ENCODE peak calls at places on chromosome 5, in seven cellular contexts. R, W, L, V, B, O and H are unnamed samples.

GRCh38 chr5:124655943-124656459 is 90.4 kb downstream of the ZNF608 start:
- DNase-seq in L (peak), V (no peak), W (no peak), R (peak), B (no peak), O (no peak), H (no peak)

GRCh38 chr5:79229357-79230174 is 6.4 kb upstream of the JMY start:
- DNase-seq in B (peak), O (no peak), V (peak), R (no peak), L (no peak), W (no peak), H (no peak)

GRCh38 chr5:75331-76320 is 16.3 kb upstream of the PLEKHG4B start:
- DNase-seq in B (no peak), W (no peak), V (no peak), R (no peak), O (no peak), L (no peak), H (no peak)

GRCh38 chr5:95375591-95375990 is 15.6 kb upstream of the FAM81B start:
- DNase-seq in B (no peak), R (no peak), L (no peak), V (no peak), O (no peak), W (no peak), H (no peak)

GRCh38 chr5:87109749-87110148 is 157.9 kb upstream of the RASA1 start:
- DNase-seq in R (no peak), B (no peak), W (no peak), O (no peak), V (no peak), L (no peak), H (no peak)

GRCh38 chr5:168891175-168891812 is 312.1 kb upstream of the PANK3 start:
- DNase-seq in O (no peak), B (no peak), L (no peak), W (no peak), R (no peak), V (no peak), H (no peak)

GRCh38 chr5:41156739-41157138 is 56.6 kb downstream of the C6 start:
- DNase-seq in O (no peak), W (no peak), R (no peak), V (no peak), L (no peak), B (no peak), H (no peak)

GRCh38 chr5:33180900-33181299 is 259.9 kb upstream of the TARS1 start:
- DNase-seq in W (no peak), R (peak), L (no peak), B (no peak), O (no peak), V (no peak), H (no peak)

GRCh38 chr5:140189977-140190867 is 15.2 kb downstream of the CYSTM1 start:
- DNase-seq in O (no peak), R (no peak), V (no peak), W (no peak), B (no peak), L (no peak), H (no peak)

GRCh38 chr5:55176176-55176818 is 3.3 kb upstream of the CDC20B start:
- DNase-seq in R (peak), L (peak), W (peak), V (no peak), O (peak), B (no peak), H (peak)

GRCh38 chr5:175494271-175495183 is 16.2 kb downstream of the SFXN1 start:
- DNase-seq in B (no peak), W (no peak), V (no peak), R (no peak), O (no peak), L (no peak), H (no peak)

GRCh38 chr5:31415009-31415923 is 116.6 kb downstream of the DROSHA start:
- DNase-seq in L (no peak), V (no peak), R (peak), O (no peak), B (no peak), W (no peak), H (no peak)

GRCh38 chr5:43121565-43122484 is 1.1 kb downstream of the ZNF131 start:
- DNase-seq in R (peak), B (peak), V (no peak), W (no peak), O (no peak), L (no peak), H (peak)

GRCh38 chr5:138603521-138603920 is 28.3 kb upstream of the HSPA9 start:
- DNase-seq in B (no peak), O (peak), L (no peak), W (no peak), V (no peak), R (no peak), H (no peak)

GRCh38 chr5:1797109-1797800 is 2.4 kb downstream of the MRPL36 start:
- DNase-seq in O (no peak), R (no peak), W (no peak), B (no peak), V (no peak), L (no peak), H (no peak)

GRCh38 chr5:159097461-159098284 is 2.0 kb downstream of the EBF1 start:
- DNase-seq in V (no peak), B (no peak), O (no peak), R (peak), W (peak), L (peak), H (no peak)

GRCh38 chr5:122019936-122020590 is 58.0 kb downstream of the LOX start:
- DNase-seq in W (no peak), L (no peak), O (no peak), B (no peak), V (no peak), R (no peak), H (no peak)

GRCh38 chr5:1761453-1761755 is 38.2 kb downstream of the MRPL36 start:
- DNase-seq in O (no peak), V (no peak), B (no peak), L (no peak), W (no peak), R (no peak), H (no peak)

GRCh38 chr5:158639876-158640570 is 459.7 kb downstream of the EBF1 start:
- DNase-seq in R (no peak), V (no peak), O (no peak), B (no peak), L (no peak), W (no peak), H (no peak)

GRCh38 chr5:132471006-132471907 is 19.3 kb downstream of the IRF1 start:
- DNase-seq in W (no peak), B (peak), O (no peak), R (no peak), L (no peak), V (no peak), H (no peak)

GRCh38 chr5:57650360-57651069 is 167.9 kb upstream of the ACTBL2 start:
- DNase-seq in V (no peak), W (no peak), R (peak), O (no peak), B (peak), L (peak), H (no peak)

GRCh38 chr5:58496488-58496887 is 5.3 kb downstream of the GAPT start:
- DNase-seq in R (no peak), V (no peak), O (no peak), B (no peak), W (no peak), L (no peak), H (no peak)

GRCh38 chr5:15260347-15261278 is 239.4 kb upstream of the FBXL7 start:
- DNase-seq in W (no peak), B (no peak), R (no peak), V (no peak), L (no peak), O (no peak), H (no peak)

GRCh38 chr5:138975098-138975847 is 100.1 kb upstream of the LRRTM2 start:
- DNase-seq in L (no peak), B (no peak), W (peak), V (no peak), O (no peak), R (peak), H (no peak)

GRCh38 chr5:143041972-143042770 is 272.0 kb downstream of the ARHGAP26 start:
- DNase-seq in W (no peak), V (no peak), B (no peak), O (no peak), L (no peak), R (no peak), H (no peak)

GRCh38 chr5:91318727-91319126 is 64.4 kb downstream of the ARRDC3 start:
- DNase-seq in W (no peak), R (no peak), V (no peak), L (no peak), B (peak), O (no peak), H (no peak)

GRCh38 chr5:180155331-180155881 is 53.6 kb downstream of the RASGEF1C start:
- DNase-seq in V (no peak), R (no peak), W (no peak), L (no peak), O (no peak), B (no peak), H (no peak)

GRCh38 chr5:143737073-143737472 is 74.9 kb upstream of the HMHB1 start:
- DNase-seq in W (no peak), L (no peak), R (no peak), O (no peak), V (no peak), B (no peak), H (no peak)

GRCh38 chr5:67058998-67059746 is 137.4 kb downstream of the CD180 start:
- DNase-seq in V (no peak), L (no peak), R (no peak), B (no peak), O (no peak), W (no peak), H (no peak)

GRCh38 chr5:147310059-147310704 is 75.4 kb downstream of the STK32A start:
- DNase-seq in W (peak), L (no peak), O (no peak), B (no peak), R (peak), V (no peak), H (no peak)

GRCh38 chr5:31157719-31158118 is 35.8 kb upstream of the CDH6 start:
- DNase-seq in R (no peak), V (no peak), L (no peak), W (no peak), O (no peak), B (no peak), H (no peak)

GRCh38 chr5:109645591-109646236 is 44.0 kb upstream of the MAN2A1 start:
- DNase-seq in V (no peak), O (no peak), R (no peak), L (no peak), W (no peak), B (no peak), H (no peak)

GRCh38 chr5:59079622-59080620 is 497.0 kb downstream of the RAB3C start:
- DNase-seq in V (no peak), L (no peak), B (no peak), O (no peak), W (no peak), R (peak), H (no peak)

GRCh38 chr5:41176952-41177351 is 36.4 kb downstream of the C6 start:
- DNase-seq in B (no peak), O (no peak), V (no peak), R (no peak), L (no peak), W (no peak), H (no peak)

GRCh38 chr5:157546456-157547100 is 29.0 kb downstream of the ADAM19 start:
- DNase-seq in R (no peak), L (no peak), V (no peak), O (no peak), W (peak), B (no peak), H (no peak)

GRCh38 chr5:137843676-137844284 is 23.9 kb upstream of the MYOT start:
- DNase-seq in O (no peak), R (no peak), L (no peak), B (no peak), W (no peak), V (no peak), H (no peak)

GRCh38 chr5:103929310-103930003 is 366.9 kb upstream of the NUDT12 start:
- DNase-seq in O (no peak), B (no peak), W (no peak), R (no peak), L (no peak), V (no peak), H (no peak)

GRCh38 chr5:126954981-126955380 is 75.4 kb downstream of the MARCHF3 start:
- DNase-seq in L (no peak), B (no peak), W (no peak), V (no peak), R (no peak), O (no peak), H (no peak)